ENCODE peak calls at places on chromosome 1, in four cellular contexts. S, M, W and D are unnamed samples.

GRCh38 chr1:168483531-168483930 is 60.3 kb downstream of the XCL2 start:
- DNase-seq in M (no peak), W (no peak), S (no peak), D (no peak)

GRCh38 chr1:12130466-12131130 is 36.2 kb upstream of the TNFRSF1B start:
- DNase-seq in W (no peak), M (no peak), S (no peak), D (no peak)

GRCh38 chr1:118160825-118161224 is 24.2 kb downstream of the SPAG17 start:
- DNase-seq in S (no peak), M (no peak), W (no peak), D (no peak)

GRCh38 chr1:8315573-8316475 is 2.1 kb upstream of the SLC45A1 start:
- DNase-seq in M (no peak), W (peak), S (no peak), D (no peak)

GRCh38 chr1:111735858-111736544 is 3.2 kb downstream of the INKA2 start:
- DNase-seq in S (peak), M (no peak), W (peak), D (peak)

GRCh38 chr1:41695118-41695517 is 210.6 kb upstream of the EDN2 start:
- DNase-seq in M (no peak), S (no peak), W (no peak), D (peak)

GRCh38 chr1:63403386-63403785 is 36.0 kb downstream of the ALG6 start:
- DNase-seq in S (no peak), M (no peak), W (no peak), D (no peak)

GRCh38 chr1:196355206-196355786 is 252.9 kb downstream of the KCNT2 start:
- DNase-seq in S (no peak), W (no peak), M (no peak), D (no peak)

GRCh38 chr1:32266926-32267645 is 16.0 kb downstream of the LCK start:
- DNase-seq in S (no peak), W (no peak), M (no peak), D (no peak)

GRCh38 chr1:219575563-219575962 is 37.3 kb downstream of the ZC3H11B start:
- DNase-seq in S (no peak), M (no peak), W (no peak), D (no peak)

GRCh38 chr1:77513839-77514763 is 168.4 kb downstream of the ZZZ3 start:
- DNase-seq in M (no peak), W (peak), S (peak), D (peak)

GRCh38 chr1:205933672-205934618 is 9.3 kb downstream of the SLC26A9 start:
- DNase-seq in W (peak), M (no peak), S (no peak), D (peak)

GRCh38 chr1:119582801-119583200 is 65.3 kb downstream of the ZNF697 start:
- DNase-seq in M (peak), S (peak), W (peak), D (peak)

GRCh38 chr1:59290173-59290954 is 6.5 kb upstream of the FGGY start:
- DNase-seq in M (no peak), S (peak), W (peak), D (no peak)